ENCODE peak calls at places on chromosomes 13 and 19, in five cellular contexts. H is NCI-H748 treated with DMSO at 0.1 percent for 48 hours, F is NCI-H1436 treated with DMSO at 0.1 percent for 48 hours, A is NCI-H524 treated with DMSO at 0.1 percent for 48 hours, R is epithelial cell of prostate. K is an unnamed sample.
A peak's percentile ranks its signal among the peaks of the same experiment; 100 is the strongest.

GRCh38 chr13:41401371-41401770 is 56.0 kb upstream of the RGCC start:
- DNase-seq in H (no peak), R (no peak), A (no peak), F (no peak), K (no peak)

GRCh38 chr13:111908391-111908790 is 158.6 kb upstream of the SOX1 start:
- DNase-seq in F (no peak), A (no peak), R (no peak), H (no peak), K (no peak)

GRCh38 chr19:47707135-47707925 is 5.9 kb upstream of the EHD2 start:
- DNase-seq in R (no peak), A (peak; percentile 11), F (peak; percentile 49), H (peak; percentile 63), K (peak; percentile 45)

GRCh38 chr13:101751488-101751887 is 299.0 kb downstream of the ITGBL1 start:
- DNase-seq in F (peak; percentile 78), R (peak; percentile 22), A (peak; percentile 76), H (peak; percentile 54), K (peak; percentile 93)

GRCh38 chr13:98842858-98843481 is 90.5 kb upstream of the SLC15A1 start:
- DNase-seq in A (no peak), F (no peak), H (peak; percentile 55), R (peak; percentile 6), K (peak; percentile 81)

GRCh38 chr19:56748443-56748842 is 76.9 kb upstream of the ZNF835 start:
- DNase-seq in R (no peak), F (no peak), H (no peak), A (no peak), K (no peak)

GRCh38 chr13:50208826-50209335 is 193.6 kb downstream of the KCNRG start:
- DNase-seq in H (no peak), R (no peak), F (no peak), A (no peak), K (no peak)

GRCh38 chr13:22592515-22592914 is 588.3 kb upstream of the SGCG start:
- DNase-seq in R (no peak), F (no peak), H (no peak), A (no peak), K (no peak)

GRCh38 chr19:58388175-58388526 is 1.1 kb downstream of the RPS5 start:
- DNase-seq in F (no peak), R (no peak), H (no peak), A (no peak), K (no peak)

GRCh38 chr19:35090160-35090794 is 25.3 kb upstream of the FXYD3 start:
- DNase-seq in R (no peak), H (peak; percentile 18), A (peak; percentile 43), F (no peak), K (peak; percentile 84)

GRCh38 chr13:50687545-50687944 is 155.9 kb downstream of the DLEU7 start:
- DNase-seq in R (no peak), F (no peak), A (no peak), H (no peak), K (no peak)

GRCh38 chr19:2807379-2808128 is 12.1 kb upstream of the ZNF554 start:
- DNase-seq in F (no peak), H (no peak), A (no peak), R (no peak), K (no peak)

GRCh38 chr13:35964764-35965163 is 166.4 kb downstream of the DCLK1 start:
- DNase-seq in H (no peak), F (no peak), R (no peak), A (no peak), K (no peak)

GRCh38 chr13:45341799-45342584 is 1.0 kb upstream of the TPT1 start:
- DNase-seq in F (no peak), H (peak; percentile 24), R (no peak), A (no peak), K (no peak)

K was measured in NCI-H345.